ENCODE peak calls at places on chromosomes 7 and 10, in ten cellular contexts. J is SJSA1; F is thyroid gland; P is CD4-positive, CD25-positive, alpha-beta regulatory T cell; L is lower lobe of right lung; C is spleen; V is DND-41; T is kidney; H is esophagus squamous epithelium; O is A549. G is an unnamed sample. For H3K9me3, the result is how much of the 10 kb centered on the place peaks cover.

GRCh38 chr7:22841954-22842353 is 19.3 kb upstream of the TOMM7 start:
- DNase-seq in J (no peak), F (no peak), P (no peak), L (no peak), C (no peak), V (no peak), T (no peak), H (no peak), O (no peak), G (no peak)

GRCh38 chr10:104328916-104329710 is 9.2 kb downstream of the ITPRIP start:
- DNase-seq in J (peak), F (peak), P (peak), L (peak), C (peak), V (peak), T (peak), H (no peak), O (peak), G (peak)

GRCh38 chr7:816751-817671 is 15.3 kb upstream of the SUN1 start:
- DNase-seq in J (peak), F (no peak), P (peak), L (peak), C (peak), V (peak), T (peak), H (no peak), O (peak), G (no peak)

GRCh38 chr10:14450041-14450491 is 119.3 kb upstream of the FRMD4A start:
- DNase-seq in J (peak), F (peak), P (no peak), L (no peak), C (no peak), V (no peak), T (no peak), H (no peak), O (no peak), G (no peak)

GRCh38 chr10:49407552-49408137 is 11.8 kb upstream of the DRGX start:
- DNase-seq in J (peak), F (peak), P (peak), L (peak), C (peak), V (peak), T (peak), H (no peak), O (peak), G (peak)

GRCh38 chr7:159057647-159058046 is 87.0 kb downstream of the VIPR2 start:
- DNase-seq in J (no peak), F (no peak), P (no peak), L (no peak), C (no peak), V (peak), T (no peak), H (no peak), O (no peak), G (no peak)

GRCh38 chr10:25048463-25048862 is 32.1 kb downstream of the THNSL1 start:
- DNase-seq in J (no peak), F (peak), P (no peak), L (no peak), C (no peak), V (no peak), T (no peak), H (no peak), O (no peak), G (no peak)

GRCh38 chr10:108250954-108251620 is 1086.6 kb upstream of the SORCS1 start:
- DNase-seq in J (no peak), F (no peak), P (no peak), L (no peak), C (no peak), V (no peak), T (no peak), H (no peak), O (no peak), G (no peak)

GRCh38 chr7:80165177-80165576 is 30.5 kb downstream of the GNAI1 start:
- DNase-seq in J (no peak), F (no peak), P (no peak), L (no peak), C (no peak), V (no peak), T (no peak), H (no peak), O (no peak), G (no peak)

GRCh38 chr10:106076496-106076895 is 1088.0 kb downstream of the SORCS1 start:
- DNase-seq in J (no peak), F (no peak), P (no peak), L (no peak), C (no peak), V (no peak), T (no peak), H (no peak), O (no peak), G (no peak)

GRCh38 chr7:69864822-69865221 is 266.5 kb downstream of the AUTS2 start:
- DNase-seq in J (no peak), F (no peak), P (no peak), L (no peak), C (no peak), V (no peak), T (no peak), H (no peak), O (no peak), G (no peak)

GRCh38 chr7:143499246-143499645 is 21.6 kb downstream of the TAS2R41 start:
- DNase-seq in J (no peak), F (no peak), P (no peak), L (no peak), C (no peak), V (no peak), T (no peak), H (no peak), O (no peak), G (no peak)

GRCh38 chr10:72009430-72010081 is 45.4 kb downstream of the CHST3 start:
- DNase-seq in J (peak), F (peak), P (no peak), L (peak), C (peak), V (no peak), T (peak), H (no peak), O (no peak), G (no peak)

GRCh38 chr10:104842704-104843103 is 201.6 kb downstream of the SORCS3 start:
- DNase-seq in J (no peak), F (no peak), P (no peak), L (no peak), C (no peak), V (no peak), T (no peak), H (no peak), O (no peak), G (no peak)

GRCh38 chr7:96701258-96701657 is 8.4 kb downstream of the SEM1 start:
- DNase-seq in J (no peak), F (no peak), P (no peak), L (no peak), C (no peak), V (no peak), T (no peak), H (no peak), O (no peak), G (no peak)

GRCh38 chr7:42219447-42219846 is 17.6 kb downstream of the GLI3 start:
- DNase-seq in J (no peak), F (peak), P (no peak), L (no peak), C (no peak), V (no peak), T (no peak), H (no peak), O (no peak), G (no peak)

GRCh38 chr10:47458466-47459154 is 25.3 kb downstream of the ANXA8 start:
- DNase-seq in J (peak), F (no peak), P (no peak), L (no peak), C (no peak), V (no peak), T (no peak), H (no peak), O (peak), G (no peak)

GRCh38 chr7:115478426-115478825 is 552.1 kb downstream of the TFEC start:
- DNase-seq in J (no peak), F (no peak), P (no peak), L (no peak), C (no peak), V (no peak), T (no peak), H (no peak), O (no peak), G (no peak)

GRCh38 chr10:114398587-114399331 is 5.5 kb downstream of the AFAP1L2 start:
- DNase-seq in J (no peak), F (no peak), P (no peak), L (no peak), C (no peak), V (no peak), T (no peak), H (no peak), O (no peak), G (no peak)

GRCh38 chr10:112071596-112072133 is 111.9 kb downstream of the GPAM start:
- DNase-seq in J (no peak), F (no peak), P (no peak), L (no peak), C (no peak), V (no peak), T (no peak), H (no peak), O (no peak), G (no peak)

GRCh38 chr10:6473430-6473829 is 106.6 kb downstream of the PRKCQ start:
- DNase-seq in J (no peak), F (no peak), P (peak), L (no peak), C (no peak), V (peak), T (no peak), H (no peak), O (no peak), G (peak)

GRCh38 chr10:56633876-56634452 is 272.9 kb upstream of the ZWINT start:
- DNase-seq in J (no peak), F (no peak), P (no peak), L (no peak), C (no peak), V (no peak), T (no peak), H (no peak), O (no peak), G (no peak)

GRCh38 chr7:10677211-10677610 is 296.5 kb upstream of the PHF14 start:
- DNase-seq in J (no peak), F (no peak), P (no peak), L (no peak), C (no peak), V (no peak), T (no peak), H (no peak), O (no peak), G (no peak)

GRCh38 chr7:128020161-128020560 is 11.1 kb downstream of the LRRC4 start:
- DNase-seq in J (no peak), F (no peak), P (no peak), L (no peak), C (no peak), V (peak), T (no peak), H (no peak), O (peak), G (no peak)

GRCh38 chr7:47561715-47562446 is 20.0 kb downstream of the TNS3 start:
- DNase-seq in J (no peak), F (no peak), P (no peak), L (no peak), C (no peak), V (no peak), T (no peak), H (no peak), O (no peak), G (no peak)

GRCh38 chr7:108147031-108147563 is 16.9 kb upstream of the LAMB4 start:
- DNase-seq in J (no peak), F (no peak), P (no peak), L (no peak), C (no peak), V (no peak), T (no peak), H (no peak), O (no peak), G (no peak)

GRCh38 chr7:80749270-80749669 is 110.8 kb downstream of the CD36 start:
- DNase-seq in J (no peak), F (no peak), P (no peak), L (no peak), C (no peak), V (no peak), T (no peak), H (no peak), O (no peak), G (no peak)

GRCh38 chr10:90859321-90859751 is 1.5 kb upstream of the HTR7 start:
- DNase-seq in J (peak), F (no peak), P (no peak), L (no peak), C (no peak), V (no peak), T (no peak), H (no peak), O (no peak), G (no peak)

GRCh38 chr7:73647725-73648592 is 19.7 kb upstream of the VPS37D start:
- DNase-seq in J (no peak), F (peak), P (peak), L (no peak), C (peak), V (no peak), T (peak), H (no peak), O (no peak), G (no peak)

GRCh38 chr10:83991986-83992753 is 147.1 kb upstream of the GHITM start:
- DNase-seq in J (no peak), F (peak), P (no peak), L (no peak), C (no peak), V (peak), T (no peak), H (no peak), O (peak), G (no peak)

GRCh38 chr7:151871904-151872303 is 5.0 kb downstream of the PRKAG2 start:
- DNase-seq in J (no peak), F (no peak), P (no peak), L (no peak), C (peak), V (no peak), T (peak), H (no peak), O (peak), G (no peak)

GRCh38 chr7:142717453-142717852 is 31.8 kb upstream of the PRSS1 start:
- DNase-seq in J (no peak), F (no peak), P (no peak), L (peak), C (peak), V (no peak), T (peak), H (no peak), O (no peak), G (no peak)

GRCh38 chr10:129641351-129641750 is 174.3 kb downstream of the MGMT start:
- DNase-seq in J (no peak), F (no peak), P (no peak), L (no peak), C (no peak), V (no peak), T (no peak), H (no peak), O (no peak), G (no peak)

GRCh38 chr10:60293797-60294196 is 95.9 kb downstream of the ANK3 start:
- DNase-seq in J (no peak), F (no peak), P (no peak), L (no peak), C (no peak), V (no peak), T (no peak), H (no peak), O (no peak), G (no peak)

GRCh38 chr10:88473989-88474883 is 108.9 kb downstream of the RNLS start:
- DNase-seq in J (no peak), F (no peak), P (no peak), L (peak), C (no peak), V (no peak), T (no peak), H (no peak), O (no peak), G (no peak)

GRCh38 chr7:42162560-42163325 is 74.3 kb downstream of the GLI3 start:
- DNase-seq in J (no peak), F (no peak), P (no peak), L (no peak), C (no peak), V (no peak), T (no peak), H (no peak), O (no peak), G (no peak)

GRCh38 chr10:14705548-14706234 is 69.0 kb downstream of the FAM107B start:
- DNase-seq in J (no peak), F (no peak), P (no peak), L (no peak), C (no peak), V (no peak), T (no peak), H (no peak), O (no peak), G (no peak)

GRCh38 chr7:34723866-34724490 is 66.0 kb downstream of the NPSR1 start:
- DNase-seq in J (no peak), F (no peak), P (no peak), L (no peak), C (no peak), V (no peak), T (no peak), H (no peak), O (no peak), G (no peak)

GRCh38 chr7:148941598-148942280 is 57.6 kb upstream of the EZH2 start:
- DNase-seq in J (peak), F (peak), P (peak), L (peak), C (peak), V (peak), T (peak), H (no peak), O (peak), G (peak)

GRCh38 chr10:130711072-130711471 is 574.9 kb downstream of the GLRX3 start:
- DNase-seq in J (no peak), F (no peak), P (no peak), L (no peak), C (no peak), V (no peak), T (no peak), H (no peak), O (peak), G (no peak)

GRCh38 chr10:130713105-130713504 is 576.9 kb downstream of the GLRX3 start:
- DNase-seq in J (no peak), F (no peak), P (no peak), L (no peak), C (no peak), V (no peak), T (no peak), H (no peak), O (no peak), G (no peak)

GRCh38 chr10:130707389-130707979 is 571.3 kb downstream of the GLRX3 start:
- DNase-seq in J (no peak), F (no peak), P (no peak), L (no peak), C (no peak), V (no peak), T (no peak), H (no peak), O (peak), G (no peak)

GRCh38 chr10:130709415-130709814 is 573.2 kb downstream of the GLRX3 start:
- DNase-seq in J (no peak), F (no peak), P (no peak), L (no peak), C (no peak), V (no peak), T (no peak), H (no peak), O (no peak), G (no peak)

GRCh38 chr10:130708465-130708864 is 572.3 kb downstream of the GLRX3 start:
- DNase-seq in J (no peak), F (no peak), P (no peak), L (no peak), C (no peak), V (no peak), T (no peak), H (no peak), O (no peak), G (no peak)
- H3K9me3 ChIP-seq in J (under half), F (under half), P (under half), L (under half), C (under half), V (under half), T (under half), H (under half), O (under half), G (under half)

GRCh38 chr7:157540020-157540419 is 203.2 kb downstream of the DNAJB6 start:
- DNase-seq in J (no peak), F (no peak), P (no peak), L (peak), C (peak), V (no peak), T (peak), H (no peak), O (no peak), G (no peak)
- H3K9me3 ChIP-seq in J (under half), F (under half), P (under half), L (under half), C (under half), V (under half), T (under half), H (under half), O (under half), G (under half)

DNA sequence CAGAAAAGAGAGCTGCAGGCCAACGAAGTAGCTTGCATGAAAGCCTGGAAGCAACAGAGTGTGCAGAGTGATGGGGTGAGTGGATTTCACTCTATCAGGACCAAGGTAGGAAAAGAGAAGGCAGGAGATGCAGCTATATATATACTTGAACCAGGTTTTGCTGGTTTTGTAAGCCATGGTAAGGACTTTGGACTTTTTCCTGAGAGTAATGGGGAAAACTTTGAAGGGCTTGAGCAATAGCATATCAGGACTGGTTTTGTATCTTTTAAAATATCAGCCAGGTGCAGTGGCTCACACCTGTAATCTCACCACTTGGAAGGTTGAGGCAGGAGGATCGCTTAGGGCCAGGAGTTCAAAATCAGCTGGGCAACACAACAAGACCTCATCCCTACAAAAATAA is 120.6 kb upstream of the NRP1 start:
- DNase-seq in J (no peak), F (no peak), P (no peak), L (no peak), C (no peak), V (no peak), T (no peak), H (no peak), O (no peak), G (no peak)
- H3K9me3 ChIP-seq in J (under half), F (under half), P (under half), L (under half), C (under half), V (under half), T (under half), H (under half), O (under half), G (under half)

DNA sequence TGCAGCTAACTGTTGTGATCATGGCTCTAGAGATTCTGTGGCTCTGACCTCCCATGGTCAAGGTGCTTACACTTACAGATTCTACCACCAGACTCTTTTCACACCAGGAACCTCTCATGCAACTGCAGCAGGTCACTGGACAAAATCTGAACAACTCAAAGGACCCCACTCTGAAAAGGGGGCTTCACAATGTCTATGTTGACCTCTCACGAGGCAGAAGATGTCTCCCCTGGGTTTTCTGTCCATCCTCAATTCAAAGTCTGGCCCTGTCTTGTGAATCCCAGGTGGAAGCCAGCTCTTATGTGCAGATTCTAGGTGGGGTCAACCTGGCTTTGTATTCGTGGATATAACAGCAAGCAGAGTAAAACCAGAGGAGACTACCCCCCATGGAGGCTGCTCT is 118.6 kb upstream of the ZNF479 start:
- DNase-seq in J (no peak), F (no peak), P (no peak), L (no peak), C (no peak), V (no peak), T (no peak), H (no peak), O (no peak), G (no peak)
- H3K9me3 ChIP-seq in J (under half), F (under half), P (under half), L (under half), C (half or more), V (under half), T (under half), H (under half), O (under half), G (under half)